ENCODE peak calls at places on chromosome 9, in six cellular contexts. One of them, this sample, is unnamed.

GRCh38 chr9:121771851-121772599 is 120.6 kb downstream of the DAB2IP start:
- DNase-seq in hepatocyte: no peak
- DNase-seq in central memory CD4-positive, alpha-beta T cell: no peak
- DNase-seq in AG04450: no peak
- DNase-seq in NCI-H345: no peak
- DNase-seq in CD4-positive, alpha-beta T cell: no peak
- DNase-seq in this sample: no peak

GRCh38 chr9:28052104-28052503 is 478.8 kb upstream of the C9orf72 start:
- DNase-seq in NCI-H345: no peak
- DNase-seq in hepatocyte: no peak
- DNase-seq in AG04450: no peak
- DNase-seq in central memory CD4-positive, alpha-beta T cell: no peak
- DNase-seq in CD4-positive, alpha-beta T cell: no peak
- DNase-seq in this sample: no peak

GRCh38 chr9:93143830-93144530 is 9.9 kb upstream of the NINJ1 start:
- DNase-seq in central memory CD4-positive, alpha-beta T cell: peak
- DNase-seq in AG04450: no peak
- DNase-seq in CD4-positive, alpha-beta T cell: peak
- DNase-seq in hepatocyte: no peak
- DNase-seq in NCI-H345: no peak
- DNase-seq in this sample: peak

GRCh38 chr9:105881654-105882349 is 187.5 kb downstream of the TMEM38B start:
- DNase-seq in CD4-positive, alpha-beta T cell: peak
- DNase-seq in central memory CD4-positive, alpha-beta T cell: peak
- DNase-seq in hepatocyte: peak
- DNase-seq in NCI-H345: peak
- DNase-seq in AG04450: peak
- DNase-seq in this sample: peak

GRCh38 chr9:79756414-79756813 is 184.6 kb downstream of the TLE4 start:
- DNase-seq in CD4-positive, alpha-beta T cell: no peak
- DNase-seq in NCI-H345: no peak
- DNase-seq in hepatocyte: no peak
- DNase-seq in AG04450: no peak
- DNase-seq in central memory CD4-positive, alpha-beta T cell: no peak
- DNase-seq in this sample: no peak

GRCh38 chr9:128098936-128099931 is 28.3 kb downstream of the PTGES2 start:
- DNase-seq in central memory CD4-positive, alpha-beta T cell: no peak
- DNase-seq in CD4-positive, alpha-beta T cell: no peak
- DNase-seq in NCI-H345: no peak
- DNase-seq in hepatocyte: peak
- DNase-seq in AG04450: no peak
- DNase-seq in this sample: no peak

GRCh38 chr9:14428781-14429230 is 114.9 kb upstream of the NFIB start:
- DNase-seq in central memory CD4-positive, alpha-beta T cell: no peak
- DNase-seq in AG04450: peak
- DNase-seq in NCI-H345: peak
- DNase-seq in hepatocyte: peak
- DNase-seq in CD4-positive, alpha-beta T cell: peak
- DNase-seq in this sample: peak

GRCh38 chr9:73038089-73038509 is 85.2 kb upstream of the ALDH1A1 start:
- DNase-seq in central memory CD4-positive, alpha-beta T cell: no peak
- DNase-seq in CD4-positive, alpha-beta T cell: no peak
- DNase-seq in hepatocyte: no peak
- DNase-seq in AG04450: no peak
- DNase-seq in NCI-H345: no peak
- DNase-seq in this sample: no peak

GRCh38 chr9:30967484-30967883 is 1417.0 kb upstream of the ACO1 start:
- DNase-seq in hepatocyte: peak
- DNase-seq in AG04450: no peak
- DNase-seq in NCI-H345: peak
- DNase-seq in central memory CD4-positive, alpha-beta T cell: no peak
- DNase-seq in CD4-positive, alpha-beta T cell: no peak
- DNase-seq in this sample: no peak

GRCh38 chr9:70802758-70803436 is 318.5 kb downstream of the TRPM3 start:
- DNase-seq in central memory CD4-positive, alpha-beta T cell: no peak
- DNase-seq in AG04450: no peak
- DNase-seq in CD4-positive, alpha-beta T cell: no peak
- DNase-seq in hepatocyte: no peak
- DNase-seq in NCI-H345: no peak
- DNase-seq in this sample: no peak

GRCh38 chr9:38626006-38626405 is 5.6 kb upstream of the ANKRD18A start:
- DNase-seq in NCI-H345: no peak
- DNase-seq in central memory CD4-positive, alpha-beta T cell: no peak
- DNase-seq in CD4-positive, alpha-beta T cell: no peak
- DNase-seq in AG04450: no peak
- DNase-seq in hepatocyte: no peak
- DNase-seq in this sample: no peak

This sample was measured in T-helper 9 cell.